ENCODE peak calls at places on chromosome 5, in five cellular contexts. P, Z, C, J and I are unnamed samples.

GRCh38 chr5:141732417-141732816 is 50.4 kb upstream of the ARAP3 start:
- DNase-seq in P (no peak), J (no peak), Z (no peak), C (no peak), I (no peak)

GRCh38 chr5:157116483-157116954 is 7.7 kb upstream of the HAVCR2 start:
- DNase-seq in P (no peak), J (no peak), Z (no peak), C (no peak), I (no peak)

GRCh38 chr5:110517396-110517795 is 209.1 kb downstream of the TMEM232 start:
- DNase-seq in C (no peak), J (no peak), Z (no peak), P (no peak), I (no peak)

GRCh38 chr5:139711852-139712171 is 63.7 kb downstream of the CXXC5 start:
- DNase-seq in C (no peak), Z (no peak), J (peak), P (no peak), I (no peak)

GRCh38 chr5:155101697-155102096 is 88.1 kb downstream of the KIF4B start:
- DNase-seq in J (no peak), Z (no peak), P (no peak), C (no peak), I (no peak)

GRCh38 chr5:141508808-141509611 is 20.1 kb downstream of the PCDHGC5 start:
- DNase-seq in Z (peak), C (no peak), P (peak), J (peak), I (peak)

GRCh38 chr5:61329729-61330128 is 2.3 kb upstream of the ZSWIM6 start:
- DNase-seq in C (no peak), Z (peak), J (no peak), P (no peak), I (no peak)

GRCh38 chr5:89428624-89429023 is 545.6 kb upstream of the MEF2C start:
- DNase-seq in J (no peak), C (no peak), P (no peak), Z (no peak), I (no peak)

GRCh38 chr5:4204616-4205151 is 609.1 kb downstream of the IRX1 start:
- DNase-seq in C (no peak), Z (no peak), J (no peak), P (no peak), I (no peak)

GRCh38 chr5:180830253-180831138 is 27.9 kb upstream of the MGAT1 start:
- DNase-seq in P (peak), C (peak), J (peak), Z (peak), I (peak)

GRCh38 chr5:169701910-169702451 is 64.9 kb downstream of the DOCK2 start:
- DNase-seq in C (no peak), J (no peak), Z (peak), P (no peak), I (no peak)

GRCh38 chr5:53031695-53032096 is 42.5 kb downstream of the ITGA2 start:
- DNase-seq in J (no peak), Z (peak), C (no peak), P (peak), I (no peak)

GRCh38 chr5:153496835-153497234 is 6.4 kb downstream of the GRIA1 start:
- DNase-seq in J (no peak), Z (peak), C (no peak), P (no peak), I (peak)

GRCh38 chr5:170312666-170313065 is 15.1 kb upstream of the LCP2 start:
- DNase-seq in P (peak), J (no peak), Z (peak), C (peak), I (no peak)

GRCh38 chr5:24110019-24110615 is 534.7 kb downstream of the CDH10 start:
- DNase-seq in C (no peak), J (no peak), Z (no peak), P (peak), I (no peak)

GRCh38 chr5:96567188-96567587 is 95.0 kb upstream of the CAST start:
- DNase-seq in P (peak), C (no peak), Z (peak), J (no peak), I (no peak)

GRCh38 chr5:58135571-58136335 is 324.1 kb downstream of the PLK2 start:
- DNase-seq in J (no peak), Z (peak), C (no peak), P (peak), I (no peak)

GRCh38 chr5:83864652-83865051 is 144.0 kb upstream of the HAPLN1 start:
- DNase-seq in J (no peak), C (no peak), Z (no peak), P (no peak), I (no peak)

GRCh38 chr5:24539625-24540024 is 105.2 kb downstream of the CDH10 start:
- DNase-seq in J (no peak), Z (no peak), P (no peak), C (no peak), I (no peak)

GRCh38 chr5:671459-672328 is 21.5 kb downstream of the TPPP start:
- DNase-seq in C (peak), Z (peak), P (no peak), J (peak), I (peak)

GRCh38 chr5:171306785-171307591 is 2.1 kb upstream of the TLX3 start:
- DNase-seq in J (peak), Z (no peak), P (no peak), C (no peak), I (no peak)

GRCh38 chr5:111472579-111472978 is 39.8 kb downstream of the STARD4 start:
- DNase-seq in J (no peak), C (no peak), Z (no peak), P (no peak), I (no peak)

GRCh38 chr5:118405650-118406061 is 582.7 kb downstream of the DTWD2 start:
- DNase-seq in J (no peak), C (no peak), P (no peak), Z (no peak), I (peak)

GRCh38 chr5:159759791-159760300 is 156.4 kb upstream of the ADRA1B start:
- DNase-seq in C (no peak), P (no peak), Z (peak), J (no peak), I (no peak)

GRCh38 chr5:36305571-36306326 is 4.0 kb upstream of the RANBP3L start:
- DNase-seq in J (peak), C (no peak), P (peak), Z (peak), I (peak)

GRCh38 chr5:95822038-95822407 is 503 bp downstream of the GLRX start:
- DNase-seq in P (peak), J (peak), C (no peak), Z (peak), I (peak)

DNA sequence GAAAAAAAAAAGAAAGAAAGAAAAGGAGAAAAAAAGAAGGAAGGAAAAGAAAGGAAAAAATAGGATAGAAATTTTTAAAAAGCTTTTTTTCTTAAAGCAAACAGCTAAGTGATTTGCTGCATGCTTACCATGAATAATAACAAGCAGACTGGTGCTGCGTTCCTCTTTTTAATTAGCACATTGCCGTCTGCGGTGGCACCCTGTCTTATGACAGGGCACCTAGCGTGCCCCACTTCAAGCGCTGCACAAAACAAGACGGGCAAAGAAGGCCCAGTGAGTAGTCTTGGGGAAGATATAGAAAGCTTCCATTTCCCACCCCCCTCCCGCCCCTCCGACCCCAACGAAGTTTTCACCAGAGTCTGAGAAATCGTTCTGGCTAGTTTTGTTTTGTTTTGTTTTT is 513.9 kb downstream of the ZNF608 start:
- DNase-seq in P (no peak), Z (no peak), J (no peak), C (no peak), I (no peak)
- H3K27ac ChIP-seq in P (no peak), Z (no peak), J (no peak), C (no peak), I (no peak)

DNA sequence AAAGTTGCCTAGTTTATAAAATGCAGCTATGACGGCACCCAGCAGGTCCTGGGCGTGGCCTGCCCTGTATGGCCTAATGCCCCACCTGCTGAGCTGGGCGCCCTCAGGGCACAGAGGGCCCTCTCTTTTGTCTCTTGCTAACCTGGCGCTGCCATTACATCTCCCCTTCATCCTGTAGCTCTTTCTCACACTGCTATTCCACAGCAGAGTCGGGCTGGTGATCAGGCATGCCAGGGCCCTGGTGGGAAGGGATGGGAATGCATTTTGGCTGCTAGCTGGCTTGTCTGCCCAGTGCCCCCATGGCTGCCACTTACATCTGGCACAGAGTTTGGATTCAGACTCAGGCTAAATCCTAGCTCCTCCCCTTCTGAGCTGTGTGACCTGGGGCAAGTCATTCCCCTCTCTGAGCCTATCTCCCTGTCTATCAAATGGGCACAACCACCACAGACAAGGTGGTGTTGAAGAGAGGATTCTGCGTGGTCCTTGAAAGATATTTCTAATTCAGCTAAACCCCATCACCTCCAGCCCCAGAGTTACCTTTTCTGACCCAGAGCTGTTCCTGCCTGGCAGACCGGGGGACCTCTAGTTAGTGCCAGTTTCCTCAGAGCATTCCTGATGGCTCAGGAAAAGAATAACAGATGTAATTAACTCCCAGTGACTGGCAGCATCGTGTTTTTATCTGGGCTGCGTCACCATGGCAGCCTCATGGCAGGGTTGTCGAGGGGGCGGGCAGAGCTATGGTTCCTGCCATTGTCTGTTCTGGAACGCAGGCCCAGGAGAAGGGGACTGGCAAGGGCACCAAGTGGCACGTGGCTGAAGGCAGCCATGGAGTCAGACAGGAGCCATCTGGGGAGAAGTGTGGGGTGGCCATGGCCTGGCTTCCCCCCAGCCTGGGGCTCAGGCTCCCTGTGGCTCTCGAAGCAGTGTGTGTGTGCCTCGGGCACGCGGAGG is 6.3 kb downstream of the PRR7 start:
- DNase-seq in J (no peak), Z (no peak), P (no peak), C (no peak), I (no peak)
- H3K27ac ChIP-seq in J (no peak), Z (no peak), P (no peak), C (no peak), I (no peak)

DNA sequence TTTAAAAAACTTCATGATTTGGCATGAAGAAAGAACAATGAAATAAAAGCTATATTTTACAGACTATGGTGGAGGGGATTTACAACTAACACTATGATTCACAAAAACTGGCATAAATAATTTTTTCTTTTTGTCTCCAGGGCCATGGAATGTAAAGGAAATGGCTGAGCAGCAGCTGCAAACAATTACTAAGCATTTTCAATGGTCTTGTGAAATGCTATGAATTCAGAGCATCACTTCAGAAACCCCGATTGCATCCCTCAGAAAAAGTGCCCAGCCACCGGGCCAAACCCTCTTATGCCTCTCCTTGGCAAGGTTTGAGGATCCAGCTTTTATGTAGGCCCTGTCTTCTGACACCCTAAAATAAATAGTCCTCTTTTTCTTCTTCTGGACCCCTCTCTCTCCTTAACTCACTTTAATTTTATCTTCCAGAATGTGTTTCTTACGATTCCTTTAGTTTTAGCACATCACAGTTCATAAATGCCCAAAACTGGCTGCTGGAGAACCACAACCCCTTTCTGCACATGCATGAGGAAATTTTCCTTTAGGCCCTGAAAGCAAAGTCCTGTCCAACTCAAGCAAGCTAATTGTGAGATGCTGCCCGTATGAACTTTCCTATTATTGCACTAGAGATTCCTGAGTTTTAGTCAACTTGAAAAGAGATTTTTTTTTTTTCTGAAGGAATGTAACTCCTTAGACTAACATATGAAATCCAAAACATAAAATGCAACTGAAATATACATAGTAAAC is 51.9 kb upstream of the DAB2 start:
- DNase-seq in C (no peak), J (no peak), P (peak), Z (peak), I (no peak)
- H3K27ac ChIP-seq in C (no peak), J (peak), P (peak), Z (peak), I (no peak)

GRCh38 chr5:39422886-39423285 is 1.9 kb downstream of the DAB2 start:
- DNase-seq in J (no peak), C (no peak), P (no peak), Z (no peak), I (no peak)
- H3K27ac ChIP-seq in J (peak), C (no peak), P (peak), Z (peak), I (no peak)

DNA sequence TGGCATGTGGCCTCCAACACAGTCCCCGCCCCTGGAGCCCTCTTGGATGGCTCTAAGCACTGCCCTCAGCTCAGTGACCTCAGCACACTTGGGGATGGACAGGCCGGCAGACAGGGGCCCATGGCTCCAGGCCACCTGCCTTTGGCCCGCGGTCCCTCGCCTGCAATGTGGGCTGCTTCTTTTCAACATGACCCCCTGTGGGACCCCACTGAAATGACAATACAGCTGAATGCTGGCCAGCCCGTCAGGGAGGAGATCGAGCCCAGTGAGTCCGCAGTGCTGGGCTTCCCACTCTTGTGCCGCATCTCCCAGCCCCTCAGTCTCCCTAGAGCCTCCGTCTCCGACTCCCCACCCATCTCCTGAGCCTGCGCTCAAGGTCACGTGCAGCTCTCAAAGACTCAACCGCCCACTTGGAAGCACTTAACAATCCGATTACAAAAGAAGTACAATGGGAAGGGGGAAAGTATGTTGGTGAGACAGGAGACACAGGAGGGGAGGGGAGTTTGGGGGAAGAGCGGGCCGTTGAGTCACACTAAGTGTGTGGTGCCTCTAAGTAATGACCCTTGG is 238.9 kb downstream of the HSPA4 start:
- DNase-seq in J (no peak), Z (no peak), C (no peak), P (no peak), I (no peak)
- H3K27ac ChIP-seq in J (no peak), Z (no peak), C (no peak), P (no peak), I (no peak)

GRCh38 chr5:56200856-56201638 is 32.1 kb downstream of the ANKRD55 start:
- DNase-seq in P (peak), J (no peak), Z (peak), C (peak), I (peak)
- H3K27ac ChIP-seq in P (no peak), J (no peak), Z (no peak), C (no peak), I (peak)

GRCh38 chr5:132510076-132510475 is 19.5 kb upstream of the IRF1 start:
- DNase-seq in C (no peak), Z (peak), P (peak), J (no peak), I (no peak)
- H3K27ac ChIP-seq in C (no peak), Z (no peak), P (peak), J (no peak), I (no peak)

DNA sequence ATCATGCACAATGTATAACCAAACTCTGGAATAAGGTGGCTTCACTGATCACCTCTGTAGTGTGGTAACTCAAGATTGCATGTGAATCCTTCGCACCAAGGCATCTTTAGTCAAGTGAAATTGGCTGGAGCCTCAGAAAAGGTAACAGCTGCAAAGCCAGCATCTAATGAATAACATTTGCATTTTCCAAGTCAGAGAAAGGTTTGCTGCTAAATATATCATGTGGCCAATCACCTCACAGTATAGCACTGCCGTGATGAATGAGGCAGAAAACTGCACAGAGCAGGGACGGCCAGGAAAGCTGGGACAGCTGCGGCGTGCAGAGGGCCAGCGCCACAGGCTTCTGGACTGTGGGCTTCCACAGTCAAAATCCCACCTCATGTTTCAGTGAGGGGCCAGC is 18.5 kb downstream of the MRPS27 start:
- DNase-seq in Z (no peak), C (no peak), J (no peak), P (no peak), I (no peak)
- H3K27ac ChIP-seq in Z (no peak), C (no peak), J (peak), P (no peak), I (no peak)

GRCh38 chr5:15008476-15008875 is 136.9 kb upstream of the ANKH start:
- DNase-seq in J (peak), C (no peak), Z (peak), P (peak), I (no peak)

GRCh38 chr5:15010936-15011335 is 139.4 kb upstream of the ANKH start:
- DNase-seq in P (no peak), C (no peak), Z (no peak), J (no peak), I (no peak)

GRCh38 chr5:15007549-15008142 is 136.1 kb upstream of the ANKH start:
- DNase-seq in C (no peak), P (no peak), Z (no peak), J (no peak), I (no peak)

GRCh38 chr5:15009420-15009819 is 137.8 kb upstream of the ANKH start:
- DNase-seq in P (peak), Z (peak), C (no peak), J (no peak), I (no peak)

DNA sequence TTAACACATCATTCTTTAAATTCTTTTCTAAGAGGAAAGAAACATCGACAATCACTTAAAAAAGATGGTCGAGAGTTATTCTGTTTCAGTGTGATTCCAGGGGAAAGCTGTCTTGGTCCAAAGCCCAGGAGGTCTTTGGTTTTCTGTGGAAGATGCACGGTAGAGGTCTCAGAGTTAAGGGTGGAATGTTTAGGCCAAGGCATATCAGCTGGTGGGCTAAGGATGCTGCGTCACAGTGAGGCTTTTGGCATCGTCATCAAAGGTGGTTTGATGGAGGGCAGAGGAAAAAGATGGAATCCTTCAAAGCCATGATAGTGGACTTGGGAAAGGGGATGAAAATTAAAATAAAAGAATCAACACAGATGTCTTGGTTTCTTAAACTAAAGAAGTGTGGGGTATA is 137.3 kb upstream of the ANKH start:
- DNase-seq in Z (peak), P (peak), J (no peak), C (no peak), I (no peak)
- H3K27ac ChIP-seq in Z (peak), P (peak), J (peak), C (no peak), I (no peak)

DNA sequence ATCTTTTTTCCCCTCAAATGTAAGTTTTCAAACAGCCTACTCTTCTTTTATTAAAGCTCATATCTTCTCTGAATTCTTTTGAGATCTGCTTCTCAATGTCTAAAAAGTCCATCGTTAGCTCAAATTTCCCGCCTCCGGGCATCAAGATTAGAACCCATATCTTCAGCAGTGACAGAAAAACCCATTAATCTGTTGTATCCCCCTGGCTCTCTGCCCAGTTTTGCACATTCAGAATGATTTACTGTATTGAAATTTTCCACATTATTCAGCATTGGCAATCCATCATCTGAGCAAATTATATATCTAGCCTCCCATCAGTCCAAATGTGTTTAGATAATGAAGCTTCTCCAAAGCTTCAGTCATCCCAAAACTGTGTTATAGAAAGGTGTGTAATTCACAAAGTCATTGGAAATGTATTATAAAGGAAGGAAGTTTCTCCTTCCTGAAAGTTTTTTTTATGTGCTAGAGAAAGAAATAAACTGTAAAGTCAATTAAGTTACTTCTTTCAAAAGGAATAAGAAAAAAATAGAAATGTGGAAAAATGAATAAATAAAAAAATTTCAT is 849.9 kb downstream of the MAT2B start:
- DNase-seq in P (peak), C (no peak), J (no peak), Z (no peak), I (no peak)
- H3K27ac ChIP-seq in P (no peak), C (no peak), J (no peak), Z (no peak), I (no peak)